ENCODE peak calls at places on chromosome 11, in five cellular contexts. L is pancreas; A is sigmoid colon; Y is heart left ventricle; K is CD8-positive, alpha-beta memory T cell. C is an unnamed sample.

GRCh38 chr11:66677599-66678375 is at the start of gene RBM4B:
- DNase-seq in L (peak), A (peak), Y (peak), K (peak), C (peak)

GRCh38 chr11:61962213-61963015 is 5.0 kb downstream of the FTH1 start:
- DNase-seq in L (no peak), A (no peak), Y (no peak), K (no peak), C (no peak)

GRCh38 chr11:128497057-128497957 is 90.1 kb downstream of the ETS1 start:
- DNase-seq in L (no peak), A (peak), Y (no peak), K (no peak), C (no peak)

GRCh38 chr11:28524098-28524497 is 415.9 kb downstream of the METTL15 start:
- DNase-seq in L (no peak), A (no peak), Y (no peak), K (no peak), C (no peak)

GRCh38 chr11:41189711-41190477 is 269.6 kb downstream of the LRRC4C start:
- DNase-seq in L (no peak), A (no peak), Y (no peak), K (no peak), C (no peak)

GRCh38 chr11:65537620-65538231 is 12.8 kb downstream of the SCYL1 start:
- DNase-seq in L (peak), A (peak), Y (no peak), K (no peak), C (no peak)

GRCh38 chr11:127490896-127491295 is 490.3 kb upstream of the KIRREL3 start:
- DNase-seq in L (no peak), A (no peak), Y (no peak), K (no peak), C (no peak)

GRCh38 chr11:97537407-97538150 is 1147.8 kb downstream of the JRKL start:
- DNase-seq in L (no peak), A (no peak), Y (no peak), K (no peak), C (no peak)

GRCh38 chr11:121763526-121763925 is 310.8 kb upstream of the SORL1-AS1 start:
- DNase-seq in L (no peak), A (no peak), Y (no peak), K (no peak), C (no peak)

GRCh38 chr11:35688023-35688422 is 25.4 kb downstream of the TRIM44 start:
- DNase-seq in L (no peak), A (no peak), Y (no peak), K (no peak), C (no peak)

GRCh38 chr11:130457909-130458729 is 9.7 kb downstream of the ADAMTS15 start:
- DNase-seq in L (no peak), A (no peak), Y (peak), K (no peak), C (no peak)

GRCh38 chr11:73388241-73389133 is 12.3 kb downstream of the RELT start:
- DNase-seq in L (no peak), A (peak), Y (peak), K (no peak), C (no peak)

GRCh38 chr11:69637956-69638871 is 2.7 kb upstream of the CCND1 start:
- DNase-seq in L (peak), A (peak), Y (peak), K (no peak), C (no peak)

GRCh38 chr11:6568191-6568918 is 35.1 kb downstream of the RRP8 start:
- DNase-seq in L (peak), A (peak), Y (no peak), K (no peak), C (no peak)

GRCh38 chr11:70595016-70595415 is 196.7 kb downstream of the CTTN start:
- DNase-seq in L (peak), A (no peak), Y (peak), K (no peak), C (no peak)

GRCh38 chr11:88569342-88569741 is 231.8 kb upstream of the CTSC start:
- DNase-seq in L (no peak), A (no peak), Y (no peak), K (no peak), C (no peak)

GRCh38 chr11:100528872-100529416 is 158.1 kb upstream of the ARHGAP42 start:
- DNase-seq in L (peak), A (no peak), Y (peak), K (no peak), C (no peak)

GRCh38 chr11:115665345-115665901 is 161.2 kb upstream of the CADM1 start:
- DNase-seq in L (no peak), A (peak), Y (no peak), K (no peak), C (no peak)

GRCh38 chr11:3073029-3073435 is 15.8 kb upstream of the CARS1 start:
- DNase-seq in L (no peak), A (no peak), Y (no peak), K (no peak), C (no peak)

GRCh38 chr11:67277231-67277961 is 11.1 kb downstream of the GRK2 start:
- DNase-seq in L (peak), A (peak), Y (peak), K (peak), C (peak)

GRCh38 chr11:106761745-106762144 is 256.5 kb downstream of the GUCY1A2 start:
- DNase-seq in L (no peak), A (no peak), Y (no peak), K (no peak), C (no peak)

GRCh38 chr11:91220476-91221202 is 997.8 kb upstream of the CHORDC1 start:
- DNase-seq in L (no peak), A (no peak), Y (no peak), K (no peak), C (no peak)

GRCh38 chr11:115981814-115982471 is 477.7 kb upstream of the CADM1 start:
- DNase-seq in L (no peak), A (no peak), Y (no peak), K (no peak), C (no peak)

GRCh38 chr11:5280582-5281102 is 10.9 kb upstream of the HBE1 start:
- DNase-seq in L (no peak), A (no peak), Y (no peak), K (no peak), C (no peak)

GRCh38 chr11:112455791-112456190 is 195.1 kb upstream of the PLET1 start:
- DNase-seq in L (no peak), A (no peak), Y (no peak), K (no peak), C (no peak)

GRCh38 chr11:112454841-112455240 is 194.2 kb upstream of the PLET1 start:
- DNase-seq in L (no peak), A (no peak), Y (no peak), K (no peak), C (no peak)

GRCh38 chr11:112460141-112460540 is 199.5 kb upstream of the PLET1 start:
- DNase-seq in L (no peak), A (no peak), Y (no peak), K (no peak), C (no peak)

GRCh38 chr11:112457532-112457931 is 196.9 kb upstream of the PLET1 start:
- DNase-seq in L (no peak), A (no peak), Y (no peak), K (no peak), C (no peak)

GRCh38 chr11:112459001-112459400 is 198.3 kb upstream of the PLET1 start:
- DNase-seq in L (no peak), A (no peak), Y (no peak), K (no peak), C (no peak)
- H3K4me3 ChIP-seq in L (no peak), A (no peak), Y (no peak), K (no peak), C (peak)

DNA sequence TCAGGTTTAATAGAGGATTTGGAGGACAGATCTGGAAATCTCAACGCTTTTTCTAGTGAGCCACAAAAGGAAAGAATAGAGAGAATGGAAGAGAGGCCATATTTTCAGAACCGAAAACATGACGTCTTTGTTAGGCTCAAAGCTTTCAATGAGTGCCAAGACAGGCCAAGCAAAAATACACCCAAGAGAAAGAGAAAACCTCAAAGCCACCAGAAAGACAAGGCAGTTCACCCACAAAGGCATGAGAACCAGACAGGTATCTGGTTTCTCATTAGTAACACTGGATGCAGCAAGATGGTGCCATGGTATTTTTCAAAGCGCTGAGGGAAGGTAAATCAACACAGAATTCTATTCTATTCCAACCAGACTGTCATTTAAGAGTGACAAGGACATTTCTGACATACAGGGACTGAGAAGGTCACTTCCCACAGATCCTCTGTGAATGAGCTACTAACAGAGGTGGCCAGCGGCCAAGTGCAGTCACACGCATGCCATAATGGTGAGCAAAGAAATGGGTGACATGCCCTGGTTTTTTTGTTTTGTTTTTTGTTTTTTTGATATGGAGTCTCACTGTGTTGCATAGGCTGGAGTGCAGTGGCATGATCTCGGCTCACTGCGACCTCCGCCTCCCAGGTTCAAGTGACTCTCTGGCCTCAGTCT is 41.9 kb downstream of the TOLLIP start:
- DNase-seq in L (no peak), A (no peak), Y (peak), K (no peak), C (no peak)
- H3K4me3 ChIP-seq in L (no peak), A (no peak), Y (no peak), K (no peak), C (no peak)

DNA sequence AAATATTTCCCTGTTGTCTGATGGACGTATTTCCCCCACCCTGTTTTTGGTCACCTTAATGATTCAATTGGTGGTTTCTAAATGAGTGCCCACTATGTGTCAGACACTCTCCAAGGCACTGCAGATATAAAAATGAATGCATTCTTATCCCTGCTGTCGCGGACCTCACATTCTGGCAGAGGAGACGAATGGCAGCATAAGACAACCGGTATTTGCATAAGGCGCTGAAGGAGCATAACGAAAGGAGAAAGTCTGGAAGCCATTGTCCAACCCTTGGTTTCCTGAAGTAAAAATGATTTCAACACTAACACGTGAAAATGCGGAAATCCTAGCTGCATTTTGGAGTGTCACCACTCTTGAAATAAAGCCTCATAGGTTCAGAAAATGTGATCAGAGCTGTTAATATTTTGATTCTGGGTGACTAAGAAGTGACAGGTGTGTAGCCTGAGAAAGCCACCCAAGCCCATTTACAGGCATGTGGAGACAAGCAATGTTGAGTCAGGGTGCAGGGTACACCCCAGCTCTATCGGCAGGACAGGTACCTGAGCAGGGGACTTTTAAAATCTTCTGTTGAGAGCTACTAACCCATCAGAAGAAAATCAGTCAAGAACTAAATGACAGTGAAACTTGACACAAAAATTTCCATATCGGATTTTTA is 10.1 kb upstream of the GAB2 start:
- DNase-seq in L (no peak), A (no peak), Y (no peak), K (no peak), C (no peak)
- H3K4me3 ChIP-seq in L (no peak), A (no peak), Y (no peak), K (no peak), C (no peak)

DNA sequence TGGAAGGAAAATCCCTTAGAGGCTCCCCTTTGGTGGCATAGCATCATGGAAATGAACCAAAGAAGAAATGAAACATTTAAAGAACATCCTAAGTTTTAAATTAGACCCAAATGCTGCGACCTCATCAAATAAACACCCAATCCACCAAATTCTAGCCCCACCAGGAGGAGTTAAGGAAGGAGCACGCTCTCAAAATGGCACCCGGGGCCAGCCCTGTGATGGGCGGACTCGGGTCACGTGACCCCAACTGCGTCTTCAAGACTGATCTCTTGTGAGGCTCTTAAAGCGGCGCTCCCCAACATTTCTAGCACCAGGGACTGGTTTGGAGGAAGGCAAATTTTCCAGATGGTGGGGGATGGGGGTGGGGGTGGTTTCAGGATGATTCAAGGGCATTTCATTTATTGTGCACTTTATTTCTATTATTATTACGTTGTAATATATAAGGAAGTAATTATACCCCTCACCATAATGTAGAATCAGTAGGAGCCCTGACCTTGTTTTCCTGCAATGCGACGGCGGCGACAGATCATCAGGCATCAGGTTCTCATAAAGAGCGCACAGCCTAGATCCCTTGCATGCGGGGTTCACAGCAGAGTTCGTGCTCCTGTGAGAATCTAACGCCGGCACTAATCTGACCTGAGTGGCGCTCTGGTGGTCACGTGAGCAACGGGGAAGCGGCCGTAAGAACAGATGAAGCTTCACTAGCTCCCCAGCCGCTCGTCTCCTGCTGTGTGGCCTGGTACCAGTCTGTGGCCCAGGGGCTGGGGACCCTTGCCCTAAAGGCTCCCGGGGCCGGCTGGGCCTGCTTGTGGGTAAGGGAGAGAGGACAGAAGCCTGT is 90.6 kb upstream of the SLC22A12 start:
- DNase-seq in L (no peak), A (no peak), Y (no peak), K (no peak), C (no peak)
- H3K4me3 ChIP-seq in L (no peak), A (no peak), Y (no peak), K (no peak), C (no peak)

GRCh38 chr11:10450451-10451398 is 4.3 kb upstream of the AMPD3 start:
- DNase-seq in L (peak), A (no peak), Y (peak), K (peak), C (no peak)
- H3K4me3 ChIP-seq in L (peak), A (peak), Y (peak), K (peak), C (peak)

DNA sequence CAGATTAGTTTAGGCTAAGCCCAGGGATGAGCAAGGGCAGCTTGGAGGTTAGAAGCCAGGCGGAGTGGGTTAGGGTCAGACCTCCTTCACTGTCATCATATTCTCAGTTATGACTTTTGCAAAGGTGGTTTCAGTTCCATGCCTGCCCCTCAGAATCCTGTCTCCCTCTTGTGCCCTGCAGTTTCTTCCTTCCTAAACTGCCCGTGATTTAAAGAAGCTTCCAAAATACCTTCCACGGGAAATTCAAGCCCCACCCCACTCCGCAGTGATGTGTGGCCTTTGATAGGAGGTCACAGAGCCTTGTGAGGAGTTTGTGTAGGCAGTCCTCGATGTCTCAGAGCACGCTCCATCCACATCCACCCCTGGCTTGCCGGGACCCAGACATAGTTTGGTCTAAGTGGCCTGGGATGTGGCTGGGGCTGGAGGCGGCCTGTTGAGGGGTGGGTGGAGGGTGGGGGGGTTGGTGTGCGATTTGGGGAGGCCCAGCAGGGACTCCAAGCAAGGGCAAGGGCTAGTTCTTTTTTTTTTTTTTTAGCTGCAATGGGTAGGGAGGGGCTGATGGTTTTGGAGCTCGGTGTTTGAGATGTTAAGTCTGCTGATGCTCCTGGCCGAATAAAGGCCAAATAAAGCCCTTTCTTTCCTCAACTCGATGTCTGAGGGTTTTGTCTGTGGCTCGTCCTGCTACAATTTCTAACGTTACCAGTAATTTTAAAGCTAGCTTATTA is 1.6 kb upstream of the IFITM1 start:
- DNase-seq in L (peak), A (no peak), Y (no peak), K (no peak), C (no peak)
- H3K4me3 ChIP-seq in L (no peak), A (peak), Y (peak), K (peak), C (peak)

GRCh38 chr11:112882494-112883381 is 78.5 kb upstream of the NCAM1 start:
- DNase-seq in L (no peak), A (no peak), Y (no peak), K (no peak), C (no peak)

GRCh38 chr11:112884012-112884767 is 77.0 kb upstream of the NCAM1 start:
- DNase-seq in L (no peak), A (no peak), Y (no peak), K (no peak), C (no peak)

GRCh38 chr11:112878228-112878627 is 83.0 kb upstream of the NCAM1 start:
- DNase-seq in L (no peak), A (no peak), Y (no peak), K (no peak), C (no peak)

GRCh38 chr11:112880454-112880853 is 80.8 kb upstream of the NCAM1 start:
- DNase-seq in L (no peak), A (no peak), Y (no peak), K (no peak), C (no peak)

DNA sequence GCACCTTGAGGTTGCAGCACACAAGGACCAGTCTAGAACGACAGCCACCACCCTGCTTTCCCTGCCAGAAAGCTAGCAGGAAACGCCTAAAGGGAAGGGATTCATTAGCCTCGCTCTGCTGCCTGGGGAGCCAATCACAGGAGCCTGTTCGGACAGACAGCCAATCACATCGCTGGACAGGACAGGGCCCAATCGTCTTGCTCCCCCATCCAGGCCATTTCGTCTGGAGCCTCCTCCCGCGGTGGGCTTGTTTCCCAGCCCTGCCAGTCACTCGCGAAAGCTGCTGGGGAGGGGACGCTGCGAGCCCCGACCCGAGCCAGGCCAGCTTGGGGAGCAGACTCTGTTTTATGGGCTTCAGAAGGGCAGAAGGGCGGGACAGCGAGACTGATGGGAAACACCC is 79.8 kb upstream of the NCAM1 start:
- DNase-seq in L (peak), A (peak), Y (peak), K (no peak), C (no peak)
- H3K4me3 ChIP-seq in L (no peak), A (peak), Y (peak), K (no peak), C (no peak)

GRCh38 chr11:83726316-83726715 is 440.1 kb upstream of the CCDC90B start:
- DNase-seq in L (no peak), A (no peak), Y (no peak), K (no peak), C (no peak)

GRCh38 chr11:83725718-83726117 is 439.6 kb upstream of the CCDC90B start:
- DNase-seq in L (no peak), A (no peak), Y (no peak), K (no peak), C (no peak)

GRCh38 chr11:83727251-83727650 is 441.1 kb upstream of the CCDC90B start:
- DNase-seq in L (peak), A (no peak), Y (no peak), K (no peak), C (no peak)

GRCh38 chr11:83724704-83725114 is 438.5 kb upstream of the CCDC90B start:
- DNase-seq in L (peak), A (no peak), Y (no peak), K (no peak), C (no peak)

GRCh38 chr11:83725161-83725560 is 439.0 kb upstream of the CCDC90B start:
- DNase-seq in L (no peak), A (no peak), Y (no peak), K (no peak), C (no peak)
- H3K4me3 ChIP-seq in L (no peak), A (peak), Y (peak), K (no peak), C (no peak)